ENCODE peak calls at places on chromosomes 5 and 9, in four cellular contexts. One of them, this sample, is unnamed.

GRCh38 chr9:119154527-119154926 is 214.7 kb downstream of the BRINP1 start:
- DNase-seq in brain microvascular endothelial cell: no peak
- DNase-seq in cardiac fibroblast: no peak
- DNase-seq in A172: no peak
- DNase-seq in this sample: no peak

GRCh38 chr5:108818613-108819272 is 71.0 kb downstream of the FER start:
- DNase-seq in cardiac fibroblast: peak
- DNase-seq in A172: peak
- DNase-seq in brain microvascular endothelial cell: peak
- DNase-seq in this sample: no peak

GRCh38 chr9:33228606-33229005 is 11.4 kb upstream of the SPINK4 start:
- DNase-seq in A172: no peak
- DNase-seq in brain microvascular endothelial cell: no peak
- DNase-seq in cardiac fibroblast: no peak
- DNase-seq in this sample: no peak

GRCh38 chr5:6180231-6180872 is 198.0 kb downstream of the MED10 start:
- DNase-seq in A172: no peak
- DNase-seq in brain microvascular endothelial cell: no peak
- DNase-seq in cardiac fibroblast: no peak
- DNase-seq in this sample: no peak

GRCh38 chr5:143577554-143577953 is 174.1 kb upstream of the NR3C1 start:
- DNase-seq in brain microvascular endothelial cell: no peak
- DNase-seq in A172: no peak
- DNase-seq in cardiac fibroblast: peak
- DNase-seq in this sample: no peak

GRCh38 chr9:27361401-27361953 is 64.5 kb upstream of the EQTN start:
- DNase-seq in A172: no peak
- DNase-seq in cardiac fibroblast: no peak
- DNase-seq in brain microvascular endothelial cell: no peak
- DNase-seq in this sample: no peak

GRCh38 chr9:24936117-24936516 is 390.4 kb upstream of the IZUMO3 start:
- DNase-seq in A172: no peak
- DNase-seq in cardiac fibroblast: no peak
- DNase-seq in brain microvascular endothelial cell: no peak
- DNase-seq in this sample: no peak

GRCh38 chr9:22237497-22238363 is 208.9 kb upstream of the DMRTA1 start:
- DNase-seq in brain microvascular endothelial cell: peak
- DNase-seq in A172: no peak
- DNase-seq in cardiac fibroblast: peak
- DNase-seq in this sample: no peak

GRCh38 chr9:128175102-128175563 is 15.1 kb downstream of the BBLN start:
- DNase-seq in cardiac fibroblast: peak
- DNase-seq in brain microvascular endothelial cell: no peak
- DNase-seq in A172: no peak
- DNase-seq in this sample: no peak

GRCh38 chr5:157290981-157291711 is 25.2 kb downstream of the CYFIP2 start:
- DNase-seq in brain microvascular endothelial cell: peak
- DNase-seq in cardiac fibroblast: peak
- DNase-seq in A172: no peak
- DNase-seq in this sample: no peak

GRCh38 chr5:169651526-169651925 is 14.5 kb downstream of the DOCK2 start:
- DNase-seq in cardiac fibroblast: peak
- DNase-seq in A172: no peak
- DNase-seq in brain microvascular endothelial cell: no peak
- DNase-seq in this sample: no peak

GRCh38 chr5:78691073-78691960 is 42.7 kb upstream of the LHFPL2 start:
- DNase-seq in brain microvascular endothelial cell: no peak
- DNase-seq in cardiac fibroblast: no peak
- DNase-seq in A172: no peak
- DNase-seq in this sample: no peak

GRCh38 chr5:169997736-169998284 is 17.5 kb upstream of the INSYN2B start:
- DNase-seq in brain microvascular endothelial cell: no peak
- DNase-seq in A172: no peak
- DNase-seq in cardiac fibroblast: no peak
- DNase-seq in this sample: no peak

GRCh38 chr5:39998518-39998917 is 573.7 kb upstream of the DAB2 start:
- DNase-seq in brain microvascular endothelial cell: no peak
- DNase-seq in cardiac fibroblast: no peak
- DNase-seq in A172: no peak
- DNase-seq in this sample: no peak

GRCh38 chr5:59685806-59686205 is 207.7 kb downstream of the PDE4D start:
- DNase-seq in cardiac fibroblast: peak
- DNase-seq in A172: no peak
- DNase-seq in brain microvascular endothelial cell: no peak
- DNase-seq in this sample: no peak

GRCh38 chr5:75603421-75603820 is 7.8 kb upstream of the ANKDD1B start:
- DNase-seq in brain microvascular endothelial cell: no peak
- DNase-seq in A172: no peak
- DNase-seq in cardiac fibroblast: peak
- DNase-seq in this sample: no peak

GRCh38 chr9:69097923-69098593 is 62.5 kb downstream of the FXN start:
- DNase-seq in cardiac fibroblast: no peak
- DNase-seq in brain microvascular endothelial cell: peak
- DNase-seq in A172: no peak
- DNase-seq in this sample: no peak

GRCh38 chr9:119333507-119334229 is 35.6 kb downstream of the BRINP1 start:
- DNase-seq in brain microvascular endothelial cell: no peak
- DNase-seq in cardiac fibroblast: no peak
- DNase-seq in A172: no peak
- DNase-seq in this sample: no peak

GRCh38 chr9:114250235-114250568 is 72.7 kb upstream of the ORM1 start:
- DNase-seq in cardiac fibroblast: peak
- DNase-seq in brain microvascular endothelial cell: peak
- DNase-seq in A172: peak
- DNase-seq in this sample: peak

GRCh38 chr9:33818832-33819500 is 2.0 kb downstream of the UBE2R2 start:
- DNase-seq in brain microvascular endothelial cell: no peak
- DNase-seq in A172: no peak
- DNase-seq in cardiac fibroblast: peak
- DNase-seq in this sample: no peak

GRCh38 chr5:175696139-175696854 is 38.4 kb downstream of the HRH2 start:
- DNase-seq in A172: peak
- DNase-seq in cardiac fibroblast: peak
- DNase-seq in brain microvascular endothelial cell: peak
- DNase-seq in this sample: peak

GRCh38 chr5:96404191-96404867 is 28.7 kb downstream of the PCSK1 start:
- DNase-seq in A172: no peak
- DNase-seq in brain microvascular endothelial cell: no peak
- DNase-seq in cardiac fibroblast: no peak
- DNase-seq in this sample: peak

GRCh38 chr5:44048268-44048984 is 340.8 kb downstream of the FGF10 start:
- DNase-seq in cardiac fibroblast: no peak
- DNase-seq in A172: peak
- DNase-seq in brain microvascular endothelial cell: no peak
- DNase-seq in this sample: no peak

GRCh38 chr9:133731876-133732321 is 6.3 kb downstream of the SARDH start:
- DNase-seq in brain microvascular endothelial cell: peak
- DNase-seq in cardiac fibroblast: peak
- DNase-seq in A172: peak
- DNase-seq in this sample: no peak

GRCh38 chr5:131441184-131441583 is 177.3 kb downstream of the CDC42SE2 start:
- DNase-seq in brain microvascular endothelial cell: no peak
- DNase-seq in A172: no peak
- DNase-seq in cardiac fibroblast: no peak
- DNase-seq in this sample: no peak

GRCh38 chr5:90220554-90220953 is 189.0 kb downstream of the CETN3 start:
- DNase-seq in brain microvascular endothelial cell: no peak
- DNase-seq in cardiac fibroblast: no peak
- DNase-seq in A172: no peak
- DNase-seq in this sample: no peak

GRCh38 chr9:135797507-135798302 is 95.7 kb downstream of the KCNT1 start:
- DNase-seq in brain microvascular endothelial cell: peak
- DNase-seq in A172: peak
- DNase-seq in cardiac fibroblast: peak
- DNase-seq in this sample: peak

GRCh38 chr5:14676320-14676719 is 11.8 kb downstream of the OTULIN start:
- DNase-seq in A172: peak
- DNase-seq in cardiac fibroblast: peak
- DNase-seq in brain microvascular endothelial cell: peak
- DNase-seq in this sample: no peak